ENCODE peak calls at places on chromosome 15, in eight cellular contexts. Q is thoracic aorta, B is T-helper 1 cell, D is sigmoid colon, L is kidney tubule cell, R is HEK293T, U is amniotic stem cell, H is NCI-H345. F is an unnamed sample.

GRCh38 chr15:39443659-39444219 is 137.1 kb upstream of the THBS1 start:
- DNase-seq in B (no peak), U (no peak), Q (no peak), R (no peak), L (no peak), D (no peak), H (no peak), F (no peak)

GRCh38 chr15:60718661-60719069 is 239.7 kb upstream of the ICE2 start:
- DNase-seq in D (no peak), U (no peak), R (no peak), L (no peak), H (no peak), Q (no peak), B (no peak), F (no peak)

GRCh38 chr15:77944002-77944867 is 133.3 kb downstream of the TBC1D2B start:
- DNase-seq in L (peak), U (peak), B (peak), Q (peak), D (peak), H (peak), R (peak), F (peak)

GRCh38 chr15:23565395-23566069 is at the start of gene MKRN3:
- DNase-seq in R (no peak), U (no peak), Q (no peak), D (no peak), B (peak), H (no peak), L (no peak), F (peak)

GRCh38 chr15:55250392-55250791 is 39.2 kb downstream of the RAB27A start:
- DNase-seq in Q (no peak), L (no peak), U (no peak), B (no peak), H (no peak), R (no peak), D (no peak), F (no peak)

GRCh38 chr15:28106294-28107110 is 7.4 kb upstream of the OCA2 start:
- DNase-seq in L (no peak), Q (no peak), D (peak), B (no peak), R (no peak), U (no peak), H (no peak), F (peak)

GRCh38 chr15:100728371-100729201 is 126.2 kb downstream of the ASB7 start:
- DNase-seq in R (no peak), B (no peak), D (no peak), Q (no peak), L (no peak), H (no peak), U (no peak), F (no peak)

GRCh38 chr15:26314577-26314976 is 451.4 kb upstream of the ATP10A start:
- DNase-seq in H (no peak), U (no peak), Q (no peak), R (no peak), B (no peak), D (no peak), L (no peak), F (no peak)

GRCh38 chr15:40092416-40093223 is 16.1 kb downstream of the BMF start:
- DNase-seq in D (peak), L (no peak), H (peak), U (no peak), B (no peak), Q (peak), R (no peak), F (no peak)

GRCh38 chr15:40352221-40352901 is 1.5 kb downstream of the PHGR1 start:
- DNase-seq in H (no peak), Q (no peak), D (no peak), B (no peak), U (no peak), R (no peak), L (no peak), F (no peak)

GRCh38 chr15:29133321-29133720 is 136.3 kb downstream of the NSMCE3 start:
- DNase-seq in Q (no peak), D (peak), R (no peak), B (no peak), H (no peak), U (no peak), L (no peak), F (no peak)

GRCh38 chr15:45549831-45550230 is 27.3 kb upstream of the SLC30A4 start:
- DNase-seq in L (no peak), H (no peak), Q (no peak), B (no peak), R (no peak), U (no peak), D (no peak), F (no peak)

GRCh38 chr15:39494462-39494861 is 86.4 kb upstream of the THBS1 start:
- DNase-seq in H (no peak), B (no peak), L (no peak), D (no peak), U (no peak), Q (no peak), R (no peak), F (no peak)

F was measured in activated CD4-positive, alpha-beta memory T cell treated with anti-CD3 and anti-CD28 coated beads for 36 hours.